ENCODE peak calls at places on chromosome 6, in eight cellular contexts. U is MM.1S, N is IMR-90, H is SJSA1, T is mucosa of descending colon, L is transverse colon, Z is cardiac muscle cell, I is HepG2. S is an unnamed sample. For H3K4me1 and H3K9me3, the result is how much of the 10 kb centered on the place peaks cover.

GRCh38 chr6:113414511-113414910 is 442.6 kb upstream of the MARCKS start:
- DNase-seq in U (no peak), N (peak), H (peak), T (peak), L (peak), Z (peak), I (peak), S (no peak)

GRCh38 chr6:97068211-97068610 is 143.7 kb downstream of the KLHL32 start:
- DNase-seq in U (peak), N (peak), H (no peak), T (no peak), L (no peak), Z (peak), I (peak), S (no peak)

GRCh38 chr6:119145111-119145510 is 66.6 kb upstream of the FAM184A start:
- DNase-seq in U (no peak), N (no peak), H (no peak), T (no peak), L (no peak), Z (no peak), I (no peak), S (no peak)

GRCh38 chr6:129923520-129923919 is 62.4 kb upstream of the TMEM244 start:
- DNase-seq in U (no peak), N (peak), H (no peak), T (no peak), L (no peak), Z (no peak), I (no peak), S (no peak)

GRCh38 chr6:45477785-45478184 is 100.1 kb upstream of the SUPT3H start:
- DNase-seq in U (no peak), N (no peak), H (no peak), T (no peak), L (no peak), Z (no peak), I (no peak), S (no peak)

GRCh38 chr6:167093922-167094432 is 28.9 kb upstream of the CCR6 start:
- DNase-seq in U (peak), N (no peak), H (no peak), T (peak), L (peak), Z (no peak), I (no peak), S (peak)

GRCh38 chr6:132471787-132472186 is 41.1 kb downstream of the STX7 start:
- DNase-seq in U (no peak), N (no peak), H (no peak), T (no peak), L (no peak), Z (no peak), I (no peak), S (no peak)

GRCh38 chr6:117498159-117498558 is 15.7 kb downstream of the DCBLD1 start:
- DNase-seq in U (no peak), N (peak), H (peak), T (no peak), L (no peak), Z (no peak), I (no peak), S (no peak)

GRCh38 chr6:89689732-89690131 is 51.2 kb upstream of the LYRM2 start:
- DNase-seq in U (no peak), N (no peak), H (no peak), T (no peak), L (no peak), Z (no peak), I (no peak), S (no peak)

GRCh38 chr6:139569561-139569960 is 195.1 kb upstream of the CITED2 start:
- DNase-seq in U (no peak), N (peak), H (no peak), T (no peak), L (no peak), Z (no peak), I (no peak), S (no peak)

GRCh38 chr6:8074213-8074612 is 10.0 kb upstream of the BLOC1S5 start:
- DNase-seq in U (no peak), N (peak), H (no peak), T (no peak), L (no peak), Z (no peak), I (no peak), S (no peak)

GRCh38 chr6:36170704-36171103 is 25.8 kb upstream of the BRPF3 start:
- DNase-seq in U (no peak), N (no peak), H (no peak), T (no peak), L (no peak), Z (no peak), I (no peak), S (no peak)

GRCh38 chr6:12312736-12313135 is 22.6 kb downstream of the EDN1 start:
- DNase-seq in U (no peak), N (no peak), H (no peak), T (no peak), L (no peak), Z (no peak), I (no peak), S (no peak)

GRCh38 chr6:6901205-6901719 is 206.5 kb upstream of the RREB1 start:
- DNase-seq in U (no peak), N (no peak), H (no peak), T (no peak), L (no peak), Z (peak), I (no peak), S (no peak)

GRCh38 chr6:149440735-149441662 is 40.9 kb downstream of the SUMO4 start:
- DNase-seq in U (no peak), N (peak), H (no peak), T (no peak), L (no peak), Z (no peak), I (peak), S (no peak)

GRCh38 chr6:163766936-163767335 is 352.4 kb downstream of the QKI start:
- DNase-seq in U (no peak), N (no peak), H (no peak), T (no peak), L (no peak), Z (no peak), I (no peak), S (no peak)

GRCh38 chr6:99016355-99016754 is 68.6 kb upstream of the FBXL4 start:
- DNase-seq in U (peak), N (peak), H (no peak), T (no peak), L (no peak), Z (no peak), I (no peak), S (no peak)

GRCh38 chr6:7541175-7542064 is at the start of gene DSP:
- DNase-seq in U (peak), N (no peak), H (no peak), T (peak), L (peak), Z (peak), I (peak), S (no peak)

GRCh38 chr6:6915813-6916547 is 191.8 kb upstream of the RREB1 start:
- DNase-seq in U (no peak), N (peak), H (no peak), T (peak), L (peak), Z (no peak), I (no peak), S (no peak)

GRCh38 chr6:26312096-26312463 is 52.9 kb upstream of the BTN3A2 start:
- DNase-seq in U (no peak), N (no peak), H (no peak), T (no peak), L (no peak), Z (no peak), I (no peak), S (no peak)

GRCh38 chr6:30844118-30844535 is 40.2 kb upstream of the DDR1 start:
- DNase-seq in U (no peak), N (peak), H (peak), T (no peak), L (no peak), Z (peak), I (peak), S (no peak)

GRCh38 chr6:71433441-71433840 is 144.8 kb downstream of the OGFRL1 start:
- DNase-seq in U (no peak), N (no peak), H (no peak), T (no peak), L (no peak), Z (no peak), I (no peak), S (no peak)

GRCh38 chr6:147873826-147874225 is 365.3 kb downstream of the SAMD5 start:
- DNase-seq in U (no peak), N (peak), H (no peak), T (no peak), L (no peak), Z (no peak), I (no peak), S (no peak)

GRCh38 chr6:5084787-5085637 is at the start of gene PPP1R3G:
- DNase-seq in U (peak), N (peak), H (peak), T (peak), L (peak), Z (peak), I (no peak), S (no peak)

GRCh38 chr6:42569102-42570028 is 5.5 kb downstream of the UBR2 start:
- DNase-seq in U (peak), N (peak), H (no peak), T (no peak), L (no peak), Z (no peak), I (no peak), S (no peak)

GRCh38 chr6:36492092-36492491 is 49.3 kb downstream of the KCTD20 start:
- DNase-seq in U (no peak), N (no peak), H (no peak), T (no peak), L (no peak), Z (no peak), I (no peak), S (no peak)

GRCh38 chr6:40759259-40759658 is 172.1 kb upstream of the LRFN2 start:
- DNase-seq in U (no peak), N (no peak), H (no peak), T (no peak), L (no peak), Z (no peak), I (no peak), S (no peak)

GRCh38 chr6:150670311-150670710 is 70.6 kb downstream of the PLEKHG1 start:
- DNase-seq in U (no peak), N (no peak), H (no peak), T (no peak), L (no peak), Z (no peak), I (no peak), S (no peak)

GRCh38 chr6:484086-484728 is 92.7 kb downstream of the IRF4 start:
- DNase-seq in U (no peak), N (peak), H (no peak), T (no peak), L (no peak), Z (no peak), I (no peak), S (no peak)

GRCh38 chr6:111871725-111872520 is 1.3 kb downstream of the FYN start:
- DNase-seq in U (no peak), N (peak), H (no peak), T (peak), L (peak), Z (peak), I (peak), S (no peak)

GRCh38 chr6:34227656-34228421 is 8.8 kb upstream of the HMGA1 start:
- DNase-seq in U (no peak), N (no peak), H (no peak), T (no peak), L (no peak), Z (no peak), I (no peak), S (no peak)

GRCh38 chr6:12174878-12175277 is 115.3 kb upstream of the EDN1 start:
- DNase-seq in U (no peak), N (peak), H (no peak), T (no peak), L (no peak), Z (no peak), I (no peak), S (no peak)

DNA sequence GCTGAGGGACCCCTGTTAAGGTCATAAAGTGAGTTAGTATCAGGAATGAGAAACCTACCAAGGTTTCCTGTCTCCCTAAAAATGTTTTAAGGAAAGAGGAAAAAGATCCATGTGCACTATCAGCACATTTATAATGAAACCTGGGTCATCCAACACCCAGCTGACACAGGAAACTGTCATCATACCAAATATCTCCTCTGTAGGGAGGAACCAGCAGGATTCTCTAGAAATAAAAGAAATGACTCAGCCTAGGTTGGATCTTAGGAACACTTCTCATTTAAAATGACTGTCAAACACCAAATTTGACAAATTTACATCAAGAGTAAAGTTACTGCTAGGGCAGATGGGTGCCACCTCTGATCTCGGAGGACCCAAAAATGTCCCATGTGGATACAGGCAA is 21.7 kb downstream of the GFOD1 start:
- DNase-seq in U (no peak), N (no peak), H (no peak), T (no peak), L (no peak), Z (no peak), I (no peak), S (no peak)
- H3K4me1 ChIP-seq in U (under half), N (under half), H (half or more), T (under half), L (under half), Z (under half), I (under half), S (under half)

DNA sequence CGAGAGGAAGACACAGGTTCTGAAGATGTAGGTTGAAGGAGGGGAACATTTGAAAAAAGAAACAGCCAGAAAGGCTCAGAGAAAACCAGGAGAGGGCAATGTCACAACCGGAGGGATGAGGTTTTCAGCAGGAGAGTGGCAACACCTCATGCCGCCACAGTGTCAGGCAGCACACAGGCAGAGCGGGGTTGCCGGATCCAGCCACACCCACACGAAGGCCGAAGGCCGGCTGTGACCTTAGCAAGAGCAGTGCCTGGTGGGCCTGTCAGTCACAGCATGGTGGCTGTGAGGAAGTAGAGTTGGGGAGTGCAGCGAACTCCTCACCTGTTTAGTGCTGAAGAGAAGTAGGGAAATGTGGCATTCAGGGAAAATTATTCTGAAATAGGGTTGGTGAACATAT is 14.0 kb downstream of the HDDC2 start:
- DNase-seq in U (no peak), N (no peak), H (no peak), T (no peak), L (no peak), Z (no peak), I (no peak), S (no peak)
- H3K9me3 ChIP-seq in U (under half), N (under half), H (under half), T (under half), L (under half), Z (under half), I (under half), S (under half)

GRCh38 chr6:137827411-137827940 is 39.6 kb upstream of the TNFAIP3 start:
- DNase-seq in U (no peak), N (no peak), H (no peak), T (no peak), L (no peak), Z (no peak), I (no peak), S (no peak)

GRCh38 chr6:137830562-137830961 is 36.5 kb upstream of the TNFAIP3 start:
- DNase-seq in U (no peak), N (no peak), H (no peak), T (no peak), L (no peak), Z (no peak), I (no peak), S (no peak)

GRCh38 chr6:137829641-137830083 is 37.4 kb upstream of the TNFAIP3 start:
- DNase-seq in U (no peak), N (peak), H (no peak), T (no peak), L (no peak), Z (no peak), I (no peak), S (no peak)

GRCh38 chr6:137824502-137824879 is 42.6 kb upstream of the TNFAIP3 start:
- DNase-seq in U (no peak), N (no peak), H (no peak), T (no peak), L (no peak), Z (no peak), I (no peak), S (no peak)

DNA sequence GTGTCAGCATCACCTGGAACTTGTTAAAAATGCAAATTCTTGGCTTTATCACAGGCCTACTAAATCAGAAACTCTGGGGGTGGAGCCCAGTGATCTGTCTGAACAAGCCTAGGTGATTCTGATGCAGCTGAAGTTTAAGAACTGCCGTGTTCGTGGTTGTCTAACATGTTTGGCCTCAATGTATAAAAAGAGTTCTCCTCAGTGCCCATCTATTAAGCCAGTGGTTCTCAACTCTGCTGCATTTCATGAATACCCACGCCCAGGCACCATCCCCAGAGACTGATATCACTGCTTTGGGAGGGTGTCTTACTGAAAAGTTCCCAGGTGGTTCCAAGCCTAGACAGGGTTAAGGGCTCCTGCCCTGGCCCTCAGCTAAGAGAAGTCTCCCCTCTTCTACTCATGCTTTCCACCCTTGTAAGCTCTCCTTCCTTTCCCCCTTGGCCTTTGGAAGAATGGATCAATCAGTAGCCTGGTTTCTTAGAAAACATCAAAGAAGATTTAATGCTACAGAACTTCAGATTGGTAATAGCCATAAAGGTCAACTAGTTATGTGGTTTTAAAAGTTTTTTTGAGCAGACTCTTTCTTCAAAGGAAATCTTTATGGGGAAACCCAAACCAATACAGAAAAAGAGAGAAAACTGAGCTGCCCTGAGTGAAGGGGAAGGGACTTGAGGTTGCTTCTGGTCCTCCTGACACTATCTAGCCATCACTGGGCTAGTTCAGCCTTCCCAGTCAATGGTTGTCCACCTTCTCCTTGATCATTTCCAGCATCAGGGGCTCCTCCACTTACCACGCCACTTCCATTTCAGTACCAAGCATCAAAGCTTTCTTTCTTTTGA is 38.9 kb upstream of the TNFAIP3 start:
- DNase-seq in U (peak), N (no peak), H (no peak), T (no peak), L (no peak), Z (no peak), I (no peak), S (no peak)
- H3K4me1 ChIP-seq in U (under half), N (under half), H (under half), T (under half), L (under half), Z (under half), I (under half), S (under half)

DNA sequence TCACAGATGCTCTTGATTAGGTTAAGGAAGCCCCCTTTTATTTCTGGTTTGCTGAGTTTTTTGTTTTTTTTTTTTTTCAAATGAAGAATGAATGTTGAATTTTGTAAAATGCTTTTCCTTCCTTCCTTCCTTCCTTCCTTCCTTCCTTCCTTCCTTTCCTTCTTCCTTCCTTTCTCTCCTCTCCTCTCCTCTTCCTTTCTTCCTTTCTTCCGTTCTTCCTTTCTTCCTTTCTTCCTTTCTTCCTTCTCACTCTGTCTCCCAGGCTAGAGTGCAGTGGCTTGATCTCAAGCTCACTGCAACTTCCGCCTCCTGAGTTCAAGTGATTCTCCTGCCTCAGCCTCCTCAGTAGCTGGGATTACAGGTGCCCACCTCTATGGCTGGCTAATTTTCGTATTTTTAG is 158.2 kb downstream of the ZFAND3 start:
- DNase-seq in U (no peak), N (no peak), H (no peak), T (no peak), L (no peak), Z (no peak), I (no peak), S (no peak)
- H3K9me3 ChIP-seq in U (under half), N (under half), H (under half), T (under half), L (under half), Z (under half), I (under half), S (under half)

DNA sequence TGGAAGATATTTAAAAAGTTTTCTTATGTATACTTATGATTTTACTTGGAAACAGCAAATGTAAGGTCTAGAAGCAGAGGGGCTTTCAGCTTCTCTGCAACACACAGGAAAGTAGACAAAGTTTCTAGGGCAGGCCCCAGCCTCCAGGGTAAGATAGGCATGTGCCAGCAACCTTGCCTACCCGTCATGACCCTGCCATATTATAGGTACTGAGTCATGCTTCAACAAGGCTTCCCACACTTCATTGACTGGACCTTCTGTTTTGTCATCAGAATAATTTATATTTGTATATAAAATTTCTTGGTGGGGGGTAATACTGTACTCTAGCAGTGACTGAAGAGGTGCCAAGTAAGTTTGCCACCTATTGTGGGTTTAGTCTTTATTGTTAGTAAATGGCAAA is 95.4 kb downstream of the JARID2 start:
- DNase-seq in U (no peak), N (no peak), H (no peak), T (no peak), L (no peak), Z (no peak), I (no peak), S (no peak)
- H3K4me1 ChIP-seq in U (under half), N (under half), H (under half), T (under half), L (under half), Z (under half), I (under half), S (under half)

GRCh38 chr6:1715336-1715735 is 105.6 kb downstream of the FOXC1 start:
- DNase-seq in U (no peak), N (no peak), H (no peak), T (no peak), L (no peak), Z (no peak), I (no peak), S (no peak)
- H3K9me3 ChIP-seq in U (under half), N (under half), H (under half), T (under half), L (under half), Z (under half), I (under half), S (under half)

S was measured in effector memory CD4-positive, alpha-beta T cell.